ENCODE peak calls at places on chromosomes 4 and X, in seven cellular contexts. One of them, this sample, is unnamed.

GRCh38 chr4:8128096-8128856 is 30.3 kb downstream of the ABLIM2 start:
- DNase-seq in ACHN: no peak
- DNase-seq in fibroblast of mammary gland: no peak
- DNase-seq in bronchial epithelial cell: no peak
- DNase-seq in NCI-H1436: no peak
- DNase-seq in ureter: no peak
- DNase-seq in psoas muscle: no peak
- DNase-seq in this sample: no peak

GRCh38 chr4:7018281-7018680 is 24.9 kb upstream of the TADA2B start:
- DNase-seq in fibroblast of mammary gland: no peak
- DNase-seq in NCI-H1436: no peak
- DNase-seq in ureter: no peak
- DNase-seq in ACHN: no peak
- DNase-seq in bronchial epithelial cell: no peak
- DNase-seq in psoas muscle: no peak
- DNase-seq in this sample: no peak

GRCh38 chr4:6926681-6927478 is 17.3 kb downstream of the TBC1D14 start:
- DNase-seq in fibroblast of mammary gland: peak
- DNase-seq in psoas muscle: peak
- DNase-seq in NCI-H1436: no peak
- DNase-seq in ACHN: no peak
- DNase-seq in bronchial epithelial cell: no peak
- DNase-seq in ureter: no peak
- DNase-seq in this sample: no peak

GRCh38 chr4:111266937-111267336 is 644.1 kb upstream of the PITX2 start:
- DNase-seq in psoas muscle: no peak
- DNase-seq in bronchial epithelial cell: no peak
- DNase-seq in ureter: no peak
- DNase-seq in ACHN: no peak
- DNase-seq in NCI-H1436: no peak
- DNase-seq in fibroblast of mammary gland: no peak
- DNase-seq in this sample: no peak

GRCh38 chr4:54924891-54925290 is 200.5 kb downstream of the KDR start:
- DNase-seq in ACHN: no peak
- DNase-seq in psoas muscle: no peak
- DNase-seq in ureter: no peak
- DNase-seq in NCI-H1436: no peak
- DNase-seq in fibroblast of mammary gland: no peak
- DNase-seq in bronchial epithelial cell: peak
- DNase-seq in this sample: no peak

GRCh38 chr4:2781911-2782310 is 11.0 kb upstream of the SH3BP2 start:
- DNase-seq in psoas muscle: no peak
- DNase-seq in ureter: no peak
- DNase-seq in bronchial epithelial cell: no peak
- DNase-seq in fibroblast of mammary gland: no peak
- DNase-seq in ACHN: no peak
- DNase-seq in NCI-H1436: no peak
- DNase-seq in this sample: peak

GRCh38 chr4:32022071-32022470 is 1301.9 kb downstream of the PCDH7 start:
- DNase-seq in psoas muscle: no peak
- DNase-seq in ACHN: no peak
- DNase-seq in ureter: no peak
- DNase-seq in NCI-H1436: no peak
- DNase-seq in bronchial epithelial cell: peak
- DNase-seq in fibroblast of mammary gland: peak
- DNase-seq in this sample: no peak

GRCh38 chr4:59553063-59553738 is 1646.9 kb upstream of the ADGRL3 start:
- DNase-seq in fibroblast of mammary gland: peak
- DNase-seq in bronchial epithelial cell: peak
- DNase-seq in NCI-H1436: no peak
- DNase-seq in ACHN: peak
- DNase-seq in ureter: no peak
- DNase-seq in psoas muscle: no peak
- DNase-seq in this sample: no peak

GRCh38 chrX:134172588-134173259 is 64.3 kb upstream of the CCDC160 start:
- DNase-seq in NCI-H1436: no peak
- DNase-seq in bronchial epithelial cell: no peak
- DNase-seq in ureter: no peak
- DNase-seq in psoas muscle: peak
- DNase-seq in ACHN: no peak
- DNase-seq in fibroblast of mammary gland: no peak
- DNase-seq in this sample: no peak